ENCODE peak calls at places on chromosomes 11 and 22, in four cellular contexts. E, W, Y and V are unnamed samples.

GRCh38 chr11:71485466-71485865 is 32.5 kb downstream of the NADSYN1 start:
- DNase-seq in E (no peak), W (no peak), Y (no peak), V (no peak)

GRCh38 chr11:61594907-61595257 is 14.0 kb upstream of the SYT7 start:
- DNase-seq in E (no peak), W (no peak), Y (no peak), V (no peak)

GRCh38 chr11:126219547-126219946 is 8.0 kb downstream of the FAM118B start:
- DNase-seq in E (no peak), W (no peak), Y (no peak), V (no peak)

GRCh38 chr22:22048981-22049531 is 66.5 kb upstream of the TOP3B start:
- DNase-seq in E (no peak), W (no peak), Y (no peak), V (no peak)

GRCh38 chr11:18701614-18702216 is 3.1 kb downstream of the TMEM86A start:
- DNase-seq in E (no peak), W (no peak), Y (no peak), V (no peak)

GRCh38 chr11:60852639-60853468 is 2.9 kb downstream of the PTGDR2 start:
- DNase-seq in E (no peak), W (no peak), Y (no peak), V (no peak)

GRCh38 chr11:36574486-36574885 is 6.7 kb downstream of the RAG1 start:
- DNase-seq in E (no peak), W (no peak), Y (no peak), V (no peak)

GRCh38 chr22:31139866-31140716 is at the start of gene PLA2G3:
- DNase-seq in E (no peak), W (peak; percentile 33), Y (no peak), V (no peak)

GRCh38 chr11:64285885-64286800 is 495 bp downstream of the GPR137 start:
- DNase-seq in E (no peak), W (peak; percentile 29), Y (no peak), V (no peak)

GRCh38 chr11:133384731-133385130 is 147.6 kb downstream of the OPCML start:
- DNase-seq in E (no peak), W (no peak), Y (no peak), V (no peak)

GRCh38 chr11:24234822-24235508 is 261.9 kb upstream of the LUZP2 start:
- DNase-seq in E (no peak), W (peak; percentile 7), Y (no peak), V (no peak)

GRCh38 chr22:38505595-38506117 is 455 bp downstream of the DDX17 start:
- DNase-seq in E (no peak), W (peak; percentile 88), Y (no peak), V (peak; percentile 72)

GRCh38 chr11:36300651-36301050 is 4.6 kb downstream of the PRR5L start:
- DNase-seq in E (no peak), W (peak; percentile 50), Y (no peak), V (peak; percentile 20)

GRCh38 chr11:95045791-95046190 is 3.4 kb upstream of the KDM4F start:
- DNase-seq in E (no peak), W (no peak), Y (no peak), V (no peak)